ENCODE peak calls at places on chromosomes 3 and 15, in five cellular contexts. F is RPMI8226; T is M059J; J is effector memory CD8-positive, alpha-beta T cell; C is Calu3. A is an unnamed sample.

GRCh38 chr3:106552401-106553043 is 683.7 kb upstream of the CBLB start:
- DNase-seq in T (no peak), J (no peak), C (no peak), F (peak), A (no peak)

GRCh38 chr3:49269443-49269842 is 7.6 kb downstream of the C3orf62 start:
- DNase-seq in T (no peak), F (no peak), J (no peak), C (no peak), A (no peak)

GRCh38 chr3:151538706-151539403 is 78.0 kb upstream of the IGSF10 start:
- DNase-seq in J (no peak), F (peak), C (no peak), T (peak), A (no peak)

GRCh38 chr3:150218841-150219240 is 189.3 kb upstream of the TSC22D2 start:
- DNase-seq in J (no peak), F (no peak), C (no peak), T (no peak), A (no peak)

GRCh38 chr15:79117442-79118204 is 27.0 kb upstream of the RASGRF1 start:
- DNase-seq in J (no peak), F (no peak), T (no peak), C (no peak), A (no peak)

GRCh38 chr15:74958908-74959642 is 2.5 kb upstream of the RPP25 start:
- DNase-seq in F (no peak), C (no peak), J (no peak), T (no peak), A (no peak)

GRCh38 chr3:151933224-151933858 is 59.9 kb downstream of the SUCNR1 start:
- DNase-seq in T (peak), J (no peak), C (no peak), F (no peak), A (no peak)

GRCh38 chr3:137930976-137931375 is 79.0 kb upstream of the CLDN18 start:
- DNase-seq in F (no peak), T (no peak), C (no peak), J (no peak), A (no peak)

GRCh38 chr15:48693474-48693873 is 48.0 kb upstream of the FBN1 start:
- DNase-seq in F (no peak), J (no peak), C (no peak), T (peak), A (no peak)

GRCh38 chr3:142244056-142244455 is 18.7 kb upstream of the GK5 start:
- DNase-seq in F (no peak), C (no peak), T (peak), J (no peak), A (no peak)

GRCh38 chr3:38641461-38642110 is 7.9 kb downstream of the SCN5A start:
- DNase-seq in C (no peak), F (no peak), T (no peak), J (no peak), A (no peak)

A was measured in GM12891.